ENCODE peak calls at places on chromosome 2, in six cellular contexts. J is foreskin keratinocyte, X is HTR-8/SVneo, P is left ventricle myocardium superior, D is AG09309, Q is Daoy. S is an unnamed sample.

GRCh38 chr2:81194176-81194575 is 889.6 kb upstream of the LRRTM1 start:
- DNase-seq in Q (no peak), J (no peak), X (no peak), D (no peak), P (no peak), S (no peak)

GRCh38 chr2:171319164-171319810 is 114.5 kb downstream of the METTL8 start:
- DNase-seq in J (no peak), P (no peak), Q (peak), X (no peak), D (peak), S (no peak)

GRCh38 chr2:6215053-6215452 is 522.9 kb downstream of the SOX11 start:
- DNase-seq in D (no peak), J (no peak), X (no peak), Q (no peak), P (no peak), S (no peak)

GRCh38 chr2:129754431-129754830 is 225.0 kb upstream of the RAB6C start:
- DNase-seq in Q (no peak), P (no peak), X (no peak), J (no peak), D (no peak), S (no peak)

GRCh38 chr2:23762141-23762540 is 164.8 kb downstream of the ATAD2B start:
- DNase-seq in P (no peak), X (no peak), D (no peak), Q (no peak), J (no peak), S (no peak)

GRCh38 chr2:33086400-33087015 is 139.8 kb downstream of the LTBP1 start:
- DNase-seq in Q (no peak), X (no peak), P (no peak), J (no peak), D (no peak), S (no peak)

GRCh38 chr2:216017365-216017764 is 4.0 kb upstream of the MREG start:
- DNase-seq in D (no peak), J (no peak), X (peak), Q (peak), P (no peak), S (no peak)

GRCh38 chr2:180184506-180184905 is 177.4 kb upstream of the CWC22 start:
- DNase-seq in Q (peak), J (peak), D (no peak), X (no peak), P (no peak), S (no peak)

GRCh38 chr2:31151501-31151900 is 13.3 kb upstream of the GALNT14 start:
- DNase-seq in D (no peak), Q (no peak), P (no peak), J (no peak), X (no peak), S (no peak)

GRCh38 chr2:199471443-199472057 is 13.8 kb upstream of the SATB2 start:
- DNase-seq in P (peak), J (no peak), D (no peak), X (no peak), Q (peak), S (peak)

GRCh38 chr2:238113611-238114010 is 13.5 kb downstream of the ESPNL start:
- DNase-seq in J (no peak), P (no peak), Q (no peak), X (no peak), D (no peak), S (no peak)

GRCh38 chr2:239780236-239780997 is 244.7 kb downstream of the NDUFA10 start:
- DNase-seq in Q (no peak), P (no peak), X (no peak), D (no peak), J (no peak), S (no peak)

GRCh38 chr2:172842749-172843349 is 107.2 kb downstream of the RAPGEF4 start:
- DNase-seq in P (no peak), X (no peak), J (no peak), D (no peak), Q (no peak), S (no peak)

GRCh38 chr2:45707034-45707433 is 55.6 kb downstream of the PRKCE start:
- DNase-seq in J (no peak), X (no peak), Q (no peak), P (no peak), D (no peak), S (no peak)

GRCh38 chr2:78245394-78246140 is 723.4 kb upstream of the LRRTM4 start:
- DNase-seq in Q (no peak), D (no peak), X (no peak), P (no peak), J (no peak), S (no peak)

GRCh38 chr2:178628590-178628989 is 148.3 kb downstream of the PLEKHA3 start:
- DNase-seq in Q (no peak), X (no peak), P (no peak), J (no peak), D (no peak), S (no peak)

GRCh38 chr2:26735096-26735495 is 29.0 kb upstream of the SLC35F6 start:
- DNase-seq in D (peak), P (no peak), J (peak), Q (peak), X (peak), S (peak)

GRCh38 chr2:108224022-108224421 is 15.7 kb upstream of the SULT1C3 start:
- DNase-seq in P (no peak), J (no peak), X (no peak), Q (no peak), D (no peak), S (no peak)

GRCh38 chr2:101339236-101339865 is 30.9 kb upstream of the RNF149 start:
- DNase-seq in Q (no peak), J (no peak), D (no peak), P (no peak), X (no peak), S (no peak)

GRCh38 chr2:101114268-101114783 is 36.9 kb downstream of the TBC1D8 start:
- DNase-seq in D (no peak), P (no peak), Q (no peak), J (no peak), X (no peak), S (no peak)

GRCh38 chr2:124921221-124921620 is 896.1 kb downstream of the CNTNAP5 start:
- DNase-seq in J (no peak), D (no peak), X (no peak), Q (no peak), P (no peak), S (no peak)

GRCh38 chr2:230976671-230977171 is 19.2 kb upstream of the SPATA3 start:
- DNase-seq in D (no peak), P (no peak), X (no peak), J (no peak), Q (no peak), S (no peak)

GRCh38 chr2:44954306-44954901 is 12.9 kb downstream of the SIX3 start:
- DNase-seq in J (no peak), D (no peak), X (no peak), Q (no peak), P (no peak), S (no peak)

GRCh38 chr2:218395826-218396687 is 3.6 kb upstream of the CTDSP1 start:
- DNase-seq in P (peak), X (peak), Q (peak), D (peak), J (peak), S (peak)

GRCh38 chr2:186135697-186136096 is 350.4 kb upstream of the ZC3H15 start:
- DNase-seq in Q (no peak), D (peak), X (no peak), J (peak), P (no peak), S (no peak)

GRCh38 chr2:46702537-46702936 is 213.1 kb downstream of the MCFD2 start:
- DNase-seq in X (no peak), J (no peak), Q (no peak), D (no peak), P (no peak), S (no peak)

GRCh38 chr2:124908411-124908810 is 883.3 kb downstream of the CNTNAP5 start:
- DNase-seq in P (no peak), X (no peak), J (no peak), D (no peak), Q (no peak), S (no peak)

GRCh38 chr2:177612651-177613050 is 220.1 kb downstream of the AGPS start:
- DNase-seq in X (no peak), J (no peak), D (no peak), Q (no peak), P (no peak), S (no peak)

GRCh38 chr2:12227941-12228608 is 481.6 kb downstream of the LPIN1 start:
- DNase-seq in X (no peak), J (peak), D (peak), Q (no peak), P (no peak), S (peak)

GRCh38 chr2:171293661-171294060 is 133.0 kb upstream of the TLK1 start:
- DNase-seq in D (no peak), J (peak), P (no peak), X (no peak), Q (no peak), S (no peak)

GRCh38 chr2:23525137-23525765 is 140.3 kb downstream of the KLHL29 start:
- DNase-seq in D (no peak), J (no peak), P (no peak), X (no peak), Q (no peak), S (no peak)

GRCh38 chr2:189363559-189363958 is 77.7 kb upstream of the WDR75 start:
- DNase-seq in P (no peak), D (no peak), X (peak), Q (peak), J (no peak), S (peak)

GRCh38 chr2:20972110-20972509 is 71.8 kb downstream of the APOB start:
- DNase-seq in X (no peak), J (peak), Q (no peak), D (no peak), P (no peak), S (no peak)

GRCh38 chr2:207387172-207387571 is 142.6 kb upstream of the CREB1 start:
- DNase-seq in J (no peak), D (no peak), Q (no peak), P (no peak), X (no peak), S (no peak)

GRCh38 chr2:673615-674318 is 3.4 kb downstream of the TMEM18 start:
- DNase-seq in D (peak), J (no peak), X (no peak), Q (peak), P (no peak), S (peak)

GRCh38 chr2:99803846-99804245 is 314.0 kb upstream of the REV1 start:
- DNase-seq in D (peak), Q (no peak), J (no peak), X (no peak), P (no peak), S (no peak)

GRCh38 chr2:168348076-168348475 is 100.7 kb upstream of the STK39 start:
- DNase-seq in J (no peak), P (no peak), X (peak), Q (peak), D (no peak), S (peak)

GRCh38 chr2:134539946-134540345 is 178.9 kb downstream of the TMEM163 start:
- DNase-seq in X (no peak), J (no peak), Q (no peak), D (no peak), P (peak), S (no peak)

GRCh38 chr2:145919507-145919906 is 1399.6 kb upstream of the ZEB2 start:
- DNase-seq in J (no peak), P (no peak), D (no peak), Q (no peak), X (no peak), S (no peak)